ENCODE peak calls at places on chromosomes 7 and 10, in four cellular contexts. O, D, T and A are unnamed samples.

GRCh38 chr10:128027306-128027705 is 98.9 kb downstream of the MKI67 start:
- DNase-seq in O (no peak), D (no peak), T (no peak), A (no peak)

GRCh38 chr7:2203551-2204300 is 29.0 kb downstream of the MAD1L1 start:
- DNase-seq in O (no peak), D (no peak), T (peak), A (no peak)

GRCh38 chr10:96655577-96656213 is 64.6 kb downstream of the PIK3AP1 start:
- DNase-seq in O (peak), D (no peak), T (no peak), A (peak)

GRCh38 chr10:83915801-83916200 is 223.5 kb upstream of the GHITM start:
- DNase-seq in O (no peak), D (no peak), T (no peak), A (no peak)

GRCh38 chr10:78914502-78915330 is 154.1 kb upstream of the ZMIZ1 start:
- DNase-seq in O (no peak), D (no peak), T (no peak), A (no peak)

GRCh38 chr10:132679640-132680039 is 106.3 kb downstream of the NKX6-2 start:
- DNase-seq in O (peak), D (no peak), T (no peak), A (no peak)

GRCh38 chr10:98748298-98748697 is 301.6 kb upstream of the HPS1 start:
- DNase-seq in O (no peak), D (no peak), T (peak), A (no peak)

GRCh38 chr10:80204801-80205477 is 398 bp downstream of the ANXA11 start:
- DNase-seq in O (peak), D (peak), T (peak), A (peak)

GRCh38 chr10:4011136-4011812 is 226.3 kb upstream of the KLF6 start:
- DNase-seq in O (no peak), D (no peak), T (no peak), A (no peak)

GRCh38 chr7:28573751-28574295 is 161.5 kb downstream of the CREB5 start:
- DNase-seq in O (no peak), D (no peak), T (no peak), A (no peak)

GRCh38 chr7:21898265-21898930 is 47.3 kb downstream of the CDCA7L start:
- DNase-seq in O (peak), D (no peak), T (no peak), A (peak)

GRCh38 chr10:16867556-16867955 is 50.3 kb upstream of the RSU1 start:
- DNase-seq in O (no peak), D (no peak), T (peak), A (no peak)

GRCh38 chr7:92955081-92955480 is 118.7 kb upstream of the CDK6 start:
- DNase-seq in O (no peak), D (no peak), T (peak), A (no peak)

GRCh38 chr7:45660901-45661211 is 86.7 kb downstream of the ADCY1 start:
- DNase-seq in O (no peak), D (no peak), T (no peak), A (no peak)

GRCh38 chr7:28106316-28106957 is 74.2 kb downstream of the JAZF1 start:
- DNase-seq in O (no peak), D (no peak), T (peak), A (no peak)

GRCh38 chr10:44961931-44962750 is 2.5 kb downstream of the RASSF4 start:
- DNase-seq in O (no peak), D (no peak), T (no peak), A (no peak)

GRCh38 chr7:126411032-126411820 is 841.5 kb downstream of the GRM8 start:
- DNase-seq in O (no peak), D (no peak), T (no peak), A (no peak)

GRCh38 chr10:118868618-118869017 is 113.8 kb upstream of the CACUL1 start:
- DNase-seq in O (no peak), D (no peak), T (no peak), A (no peak)

GRCh38 chr10:59303018-59303417 is 59.3 kb downstream of the FAM13C start:
- DNase-seq in O (no peak), D (no peak), T (no peak), A (no peak)

GRCh38 chr10:130808243-130808642 is 503.3 kb downstream of the TCERG1L start:
- DNase-seq in O (no peak), D (no peak), T (no peak), A (no peak)

GRCh38 chr7:53656881-53657280 is 621.4 kb downstream of the POM121L12 start:
- DNase-seq in O (no peak), D (no peak), T (no peak), A (no peak)

GRCh38 chr10:79417731-79418130 is 27.7 kb downstream of the ZCCHC24 start:
- DNase-seq in O (peak), D (no peak), T (no peak), A (no peak)

GRCh38 chr10:31242902-31243301 is 76.1 kb upstream of the ZEB1 start:
- DNase-seq in O (no peak), D (peak), T (peak), A (no peak)

GRCh38 chr10:69973678-69974077 is 79.0 kb upstream of the MACROH2A2 start:
- DNase-seq in O (no peak), D (no peak), T (no peak), A (no peak)

GRCh38 chr10:70132098-70133029 is at the start of gene AIFM2:
- DNase-seq in O (peak), D (peak), T (peak), A (peak)